ENCODE peak calls at places on chromosomes 16 and 17, in four cellular contexts. F is A172, S is left cardiac atrium, N is EL. V is an unnamed sample.

GRCh38 chr17:67605259-67605912 is 112.3 kb upstream of the NOL11 start:
- DNase-seq in F (no peak), S (peak), N (no peak), V (no peak)

GRCh38 chr17:57379237-57380054 is 123.1 kb downstream of the MSI2 start:
- DNase-seq in F (peak), S (no peak), N (no peak), V (no peak)

GRCh38 chr17:27158390-27158789 is 135.5 kb upstream of the WSB1 start:
- DNase-seq in F (no peak), S (no peak), N (no peak), V (no peak)

GRCh38 chr17:58060596-58061191 is 22.5 kb upstream of the DYNLL2 start:
- DNase-seq in F (peak), S (peak), N (peak), V (no peak)

GRCh38 chr17:61504697-61505096 is 52.5 kb downstream of the TBX4 start:
- DNase-seq in F (peak), S (no peak), N (peak), V (no peak)

GRCh38 chr17:5097101-5097834 is 14.4 kb downstream of the ZNF232 start:
- DNase-seq in F (no peak), S (peak), N (no peak), V (peak)

GRCh38 chr17:45221081-45221996 is at the start of gene FMNL1:
- DNase-seq in F (no peak), S (no peak), N (peak), V (peak)

GRCh38 chr16:12546918-12547607 is 256.6 kb downstream of the CPPED1 start:
- DNase-seq in F (peak), S (no peak), N (peak), V (peak)